ENCODE peak calls at places on chromosomes 12 and 14, in seven cellular contexts. One of them, this sample, is unnamed.

GRCh38 chr12:127054531-127054930 is 1212.4 kb upstream of the TMEM132C start:
- DNase-seq in GM12865: no peak
- DNase-seq in hepatic stellate cell: no peak
- DNase-seq in breast epithelium: no peak
- DNase-seq in fibroblast of the conjunctiva: no peak
- DNase-seq in WTC11: no peak
- DNase-seq in stimulated activated CD4-positive, alpha-beta T cell treated with anti-CD3 and anti-CD28 coated beads, Interleukin-4, amount 100 ng/mL, for 4 hours: no peak
- DNase-seq in this sample: peak

GRCh38 chr12:123934016-123934620 is 38.5 kb downstream of the CCDC92 start:
- DNase-seq in GM12865: no peak
- DNase-seq in hepatic stellate cell: no peak
- DNase-seq in breast epithelium: no peak
- DNase-seq in fibroblast of the conjunctiva: no peak
- DNase-seq in WTC11: no peak
- DNase-seq in stimulated activated CD4-positive, alpha-beta T cell treated with anti-CD3 and anti-CD28 coated beads, Interleukin-4, amount 100 ng/mL, for 4 hours: no peak
- DNase-seq in this sample: no peak

GRCh38 chr12:61348871-61349270 is 911.3 kb upstream of the USP15 start:
- DNase-seq in GM12865: no peak
- DNase-seq in hepatic stellate cell: no peak
- DNase-seq in breast epithelium: no peak
- DNase-seq in fibroblast of the conjunctiva: no peak
- DNase-seq in WTC11: no peak
- DNase-seq in stimulated activated CD4-positive, alpha-beta T cell treated with anti-CD3 and anti-CD28 coated beads, Interleukin-4, amount 100 ng/mL, for 4 hours: no peak
- DNase-seq in this sample: no peak

GRCh38 chr12:10243803-10244520 is 31.3 kb downstream of the GABARAPL1 start:
- DNase-seq in GM12865: peak
- DNase-seq in hepatic stellate cell: no peak
- DNase-seq in breast epithelium: no peak
- DNase-seq in fibroblast of the conjunctiva: no peak
- DNase-seq in WTC11: no peak
- DNase-seq in stimulated activated CD4-positive, alpha-beta T cell treated with anti-CD3 and anti-CD28 coated beads, Interleukin-4, amount 100 ng/mL, for 4 hours: no peak
- DNase-seq in this sample: no peak

GRCh38 chr12:103798586-103798985 is 42.4 kb downstream of the NT5DC3 start:
- DNase-seq in GM12865: no peak
- DNase-seq in hepatic stellate cell: no peak
- DNase-seq in breast epithelium: no peak
- DNase-seq in fibroblast of the conjunctiva: no peak
- DNase-seq in WTC11: no peak
- DNase-seq in stimulated activated CD4-positive, alpha-beta T cell treated with anti-CD3 and anti-CD28 coated beads, Interleukin-4, amount 100 ng/mL, for 4 hours: no peak
- DNase-seq in this sample: no peak

GRCh38 chr12:61272441-61272840 is 987.8 kb upstream of the USP15 start:
- DNase-seq in GM12865: no peak
- DNase-seq in hepatic stellate cell: no peak
- DNase-seq in breast epithelium: no peak
- DNase-seq in fibroblast of the conjunctiva: no peak
- DNase-seq in WTC11: no peak
- DNase-seq in stimulated activated CD4-positive, alpha-beta T cell treated with anti-CD3 and anti-CD28 coated beads, Interleukin-4, amount 100 ng/mL, for 4 hours: no peak
- DNase-seq in this sample: no peak

GRCh38 chr12:16939871-16940306 is 333.9 kb upstream of the LMO3 start:
- DNase-seq in GM12865: peak
- DNase-seq in hepatic stellate cell: peak
- DNase-seq in breast epithelium: no peak
- DNase-seq in fibroblast of the conjunctiva: peak
- DNase-seq in WTC11: peak
- DNase-seq in stimulated activated CD4-positive, alpha-beta T cell treated with anti-CD3 and anti-CD28 coated beads, Interleukin-4, amount 100 ng/mL, for 4 hours: no peak
- DNase-seq in this sample: peak

GRCh38 chr14:31441273-31442110 is 15.8 kb downstream of the DTD2 start:
- DNase-seq in GM12865: no peak
- DNase-seq in hepatic stellate cell: peak
- DNase-seq in breast epithelium: no peak
- DNase-seq in fibroblast of the conjunctiva: peak
- DNase-seq in WTC11: no peak
- DNase-seq in stimulated activated CD4-positive, alpha-beta T cell treated with anti-CD3 and anti-CD28 coated beads, Interleukin-4, amount 100 ng/mL, for 4 hours: no peak
- DNase-seq in this sample: no peak

GRCh38 chr12:49983892-49984291 is 11.1 kb downstream of the AQP6 start:
- DNase-seq in GM12865: no peak
- DNase-seq in hepatic stellate cell: peak
- DNase-seq in breast epithelium: no peak
- DNase-seq in fibroblast of the conjunctiva: peak
- DNase-seq in WTC11: no peak
- DNase-seq in stimulated activated CD4-positive, alpha-beta T cell treated with anti-CD3 and anti-CD28 coated beads, Interleukin-4, amount 100 ng/mL, for 4 hours: no peak
- DNase-seq in this sample: peak